ENCODE peak calls at places on chromosomes 1 and 21, in seven cellular contexts. One of them, this sample, is unnamed.

GRCh38 chr1:218217040-218217439 is 68.1 kb upstream of the RRP15 start:
- DNase-seq in lung: no peak
- DNase-seq in heart right ventricle: no peak
- DNase-seq in small intestine: no peak
- DNase-seq in pancreas: no peak
- DNase-seq in endodermal cell: no peak
- DNase-seq in A673: no peak
- DNase-seq in this sample: no peak

GRCh38 chr1:115173151-115173550 is 83.8 kb upstream of the TSPAN2 start:
- DNase-seq in lung: no peak
- DNase-seq in heart right ventricle: no peak
- DNase-seq in small intestine: no peak
- DNase-seq in pancreas: no peak
- DNase-seq in endodermal cell: no peak
- DNase-seq in A673: no peak
- DNase-seq in this sample: no peak

GRCh38 chr1:86169625-86170024 is 13.1 kb upstream of the COL24A1 start:
- DNase-seq in lung: no peak
- DNase-seq in heart right ventricle: no peak
- DNase-seq in small intestine: no peak
- DNase-seq in pancreas: no peak
- DNase-seq in endodermal cell: no peak
- DNase-seq in A673: no peak
- DNase-seq in this sample: no peak

GRCh38 chr1:31394628-31395193 is 18.3 kb upstream of the SERINC2 start:
- DNase-seq in lung: peak; percentile 87
- DNase-seq in heart right ventricle: peak; percentile 82
- DNase-seq in small intestine: peak; percentile 90
- DNase-seq in pancreas: peak; percentile 93
- DNase-seq in endodermal cell: peak; percentile 99
- DNase-seq in A673: peak; percentile 87
- DNase-seq in this sample: peak; percentile 31

GRCh38 chr1:41319106-41319755 is 42.0 kb upstream of the FOXO6 start:
- DNase-seq in lung: no peak
- DNase-seq in heart right ventricle: no peak
- DNase-seq in small intestine: no peak
- DNase-seq in pancreas: no peak
- DNase-seq in endodermal cell: no peak
- DNase-seq in A673: no peak
- DNase-seq in this sample: no peak

GRCh38 chr21:43918385-43918947 is 53.4 kb downstream of the AGPAT3 start:
- DNase-seq in lung: no peak
- DNase-seq in heart right ventricle: no peak
- DNase-seq in small intestine: no peak
- DNase-seq in pancreas: no peak
- DNase-seq in endodermal cell: no peak
- DNase-seq in A673: no peak
- DNase-seq in this sample: no peak

GRCh38 chr21:27108228-27108627 is 141.3 kb upstream of the ADAMTS5 start:
- DNase-seq in lung: no peak
- DNase-seq in heart right ventricle: no peak
- DNase-seq in small intestine: no peak
- DNase-seq in pancreas: no peak
- DNase-seq in endodermal cell: no peak
- DNase-seq in A673: no peak
- DNase-seq in this sample: no peak

GRCh38 chr1:10490271-10490970 is 15.7 kb downstream of the PEX14 start:
- DNase-seq in lung: no peak
- DNase-seq in heart right ventricle: no peak
- DNase-seq in small intestine: no peak
- DNase-seq in pancreas: no peak
- DNase-seq in endodermal cell: no peak
- DNase-seq in A673: no peak
- DNase-seq in this sample: no peak

GRCh38 chr1:185400057-185400456 is 83.0 kb upstream of the IVNS1ABP start:
- DNase-seq in lung: no peak
- DNase-seq in heart right ventricle: no peak
- DNase-seq in small intestine: no peak
- DNase-seq in pancreas: no peak
- DNase-seq in endodermal cell: no peak
- DNase-seq in A673: no peak
- DNase-seq in this sample: no peak

GRCh38 chr1:27403065-27403726 is 10.8 kb downstream of the GPR3 start:
- DNase-seq in lung: peak; percentile 51
- DNase-seq in heart right ventricle: peak; percentile 73
- DNase-seq in small intestine: no peak
- DNase-seq in pancreas: no peak
- DNase-seq in endodermal cell: peak; percentile 85
- DNase-seq in A673: no peak
- DNase-seq in this sample: no peak

GRCh38 chr1:224203243-224204016 is 20.4 kb downstream of the DEGS1 start:
- DNase-seq in lung: no peak
- DNase-seq in heart right ventricle: peak; percentile 28
- DNase-seq in small intestine: peak; percentile 43
- DNase-seq in pancreas: no peak
- DNase-seq in endodermal cell: peak; percentile 87
- DNase-seq in A673: peak; percentile 32
- DNase-seq in this sample: no peak

GRCh38 chr1:184832517-184832916 is 77.9 kb upstream of the EDEM3 start:
- DNase-seq in lung: no peak
- DNase-seq in heart right ventricle: no peak
- DNase-seq in small intestine: no peak
- DNase-seq in pancreas: no peak
- DNase-seq in endodermal cell: no peak
- DNase-seq in A673: no peak
- DNase-seq in this sample: no peak

GRCh38 chr21:38330671-38331070 is 73.9 kb downstream of the KCNJ15 start:
- DNase-seq in lung: no peak
- DNase-seq in heart right ventricle: no peak
- DNase-seq in small intestine: no peak
- DNase-seq in pancreas: no peak
- DNase-seq in endodermal cell: no peak
- DNase-seq in A673: no peak
- DNase-seq in this sample: no peak

GRCh38 chr1:94298861-94299260 is 61.5 kb upstream of the ARHGAP29 start:
- DNase-seq in lung: no peak
- DNase-seq in heart right ventricle: no peak
- DNase-seq in small intestine: no peak
- DNase-seq in pancreas: no peak
- DNase-seq in endodermal cell: no peak
- DNase-seq in A673: no peak
- DNase-seq in this sample: no peak

GRCh38 chr1:5842700-5843099 is 149.5 kb downstream of the NPHP4 start:
- DNase-seq in lung: no peak
- DNase-seq in heart right ventricle: no peak
- DNase-seq in small intestine: no peak
- DNase-seq in pancreas: peak; percentile 23
- DNase-seq in endodermal cell: no peak
- DNase-seq in A673: no peak
- DNase-seq in this sample: no peak

GRCh38 chr1:5844442-5844841 is 147.8 kb downstream of the NPHP4 start:
- DNase-seq in lung: no peak
- DNase-seq in heart right ventricle: no peak
- DNase-seq in small intestine: no peak
- DNase-seq in pancreas: peak; percentile 14
- DNase-seq in endodermal cell: no peak
- DNase-seq in A673: no peak
- DNase-seq in this sample: no peak

GRCh38 chr1:5840551-5840914 is 151.7 kb downstream of the NPHP4 start:
- DNase-seq in lung: no peak
- DNase-seq in heart right ventricle: no peak
- DNase-seq in small intestine: no peak
- DNase-seq in pancreas: peak; percentile 27
- DNase-seq in endodermal cell: no peak
- DNase-seq in A673: no peak
- DNase-seq in this sample: no peak

GRCh38 chr1:5847013-5847654 is 145.1 kb downstream of the NPHP4 start:
- DNase-seq in lung: no peak
- DNase-seq in heart right ventricle: no peak
- DNase-seq in small intestine: no peak
- DNase-seq in pancreas: no peak
- DNase-seq in endodermal cell: peak; percentile 89
- DNase-seq in A673: peak; percentile 50
- DNase-seq in this sample: no peak

GRCh38 chr1:5843521-5844096 is 148.6 kb downstream of the NPHP4 start:
- DNase-seq in lung: no peak
- DNase-seq in heart right ventricle: no peak
- DNase-seq in small intestine: no peak
- DNase-seq in pancreas: peak; percentile 40
- DNase-seq in endodermal cell: no peak
- DNase-seq in A673: no peak
- DNase-seq in this sample: no peak
- H3K36me3 ChIP-seq in lung: no peaks in the 10 kb centered on the region
- H3K36me3 ChIP-seq in heart right ventricle: no peaks in the 10 kb centered on the region
- H3K36me3 ChIP-seq in small intestine: no peaks in the 10 kb centered on the region
- H3K36me3 ChIP-seq in pancreas: no peaks in the 10 kb centered on the region
- H3K36me3 ChIP-seq in endodermal cell: no peaks in the 10 kb centered on the region
- H3K36me3 ChIP-seq in A673: no peaks in the 10 kb centered on the region
- H3K36me3 ChIP-seq in this sample: no peaks in the 10 kb centered on the region

GRCh38 chr1:57848406-57848805 is 424.5 kb upstream of the DAB1 start:
- DNase-seq in lung: no peak
- DNase-seq in heart right ventricle: no peak
- DNase-seq in small intestine: no peak
- DNase-seq in pancreas: no peak
- DNase-seq in endodermal cell: no peak
- DNase-seq in A673: no peak
- DNase-seq in this sample: no peak

GRCh38 chr1:57844382-57844980 is 420.6 kb upstream of the DAB1 start:
- DNase-seq in lung: no peak
- DNase-seq in heart right ventricle: no peak
- DNase-seq in small intestine: no peak
- DNase-seq in pancreas: no peak
- DNase-seq in endodermal cell: no peak
- DNase-seq in A673: no peak
- DNase-seq in this sample: no peak

GRCh38 chr1:57850572-57850971 is 426.7 kb upstream of the DAB1 start:
- DNase-seq in lung: no peak
- DNase-seq in heart right ventricle: no peak
- DNase-seq in small intestine: no peak
- DNase-seq in pancreas: no peak
- DNase-seq in endodermal cell: no peak
- DNase-seq in A673: no peak
- DNase-seq in this sample: no peak

GRCh38 chr1:57843760-57844159 is 419.9 kb upstream of the DAB1 start:
- DNase-seq in lung: no peak
- DNase-seq in heart right ventricle: no peak
- DNase-seq in small intestine: no peak
- DNase-seq in pancreas: no peak
- DNase-seq in endodermal cell: no peak
- DNase-seq in A673: no peak
- DNase-seq in this sample: no peak

DNA sequence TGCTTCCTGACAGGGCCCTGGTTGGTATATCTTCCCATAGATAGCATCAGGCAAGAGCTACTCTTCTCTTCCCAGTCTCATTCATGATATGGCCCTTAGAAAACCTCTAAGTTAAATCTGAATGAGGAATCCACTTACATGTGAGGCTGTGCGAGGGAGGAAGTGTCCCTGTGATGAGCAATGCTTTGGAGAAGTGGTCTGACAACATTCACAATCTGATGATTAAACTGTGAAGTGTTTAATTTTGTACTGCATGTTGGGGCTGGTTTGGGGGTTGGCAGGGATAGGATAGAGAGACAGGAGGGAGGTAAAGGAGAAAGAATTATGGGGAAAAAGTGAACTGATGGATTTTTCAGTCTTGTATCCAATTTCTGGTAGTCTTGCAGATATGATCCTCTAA is 421.2 kb upstream of the DAB1 start:
- DNase-seq in lung: no peak
- DNase-seq in heart right ventricle: no peak
- DNase-seq in small intestine: no peak
- DNase-seq in pancreas: no peak
- DNase-seq in endodermal cell: no peak
- DNase-seq in A673: no peak
- DNase-seq in this sample: no peak
- H3K4me3 ChIP-seq in lung: no peak overlapping the region
- H3K4me3 ChIP-seq in heart right ventricle: no peak overlapping the region
- H3K4me3 ChIP-seq in small intestine: no peak overlapping the region
- H3K4me3 ChIP-seq in pancreas: no peak overlapping the region
- H3K4me3 ChIP-seq in endodermal cell: no peak overlapping the region
- H3K4me3 ChIP-seq in A673: no peak overlapping the region
- H3K4me3 ChIP-seq in this sample: no peak overlapping the region

GRCh38 chr1:147753084-147753483 is 7.3 kb downstream of the GJA5 start:
- DNase-seq in lung: no peak
- DNase-seq in heart right ventricle: no peak
- DNase-seq in small intestine: no peak
- DNase-seq in pancreas: no peak
- DNase-seq in endodermal cell: peak; percentile 53
- DNase-seq in A673: no peak
- DNase-seq in this sample: no peak
- H3K36me3 ChIP-seq in lung: no peaks in the 10 kb centered on the region
- H3K36me3 ChIP-seq in heart right ventricle: no peaks in the 10 kb centered on the region
- H3K36me3 ChIP-seq in small intestine: no peaks in the 10 kb centered on the region
- H3K36me3 ChIP-seq in pancreas: no peaks in the 10 kb centered on the region
- H3K36me3 ChIP-seq in endodermal cell: no peaks in the 10 kb centered on the region
- H3K36me3 ChIP-seq in A673: no peaks in the 10 kb centered on the region
- H3K36me3 ChIP-seq in this sample: no peaks in the 10 kb centered on the region

GRCh38 chr1:154190550-154190949 is 1.4 kb downstream of the TPM3 start:
- DNase-seq in lung: no peak
- DNase-seq in heart right ventricle: no peak
- DNase-seq in small intestine: no peak
- DNase-seq in pancreas: no peak
- DNase-seq in endodermal cell: no peak
- DNase-seq in A673: no peak
- DNase-seq in this sample: no peak
- H3K4me3 ChIP-seq in lung: no peak overlapping the region
- H3K4me3 ChIP-seq in heart right ventricle: no peak overlapping the region
- H3K4me3 ChIP-seq in small intestine: no peak overlapping the region
- H3K4me3 ChIP-seq in pancreas: no peak overlapping the region
- H3K4me3 ChIP-seq in endodermal cell: no peak overlapping the region
- H3K4me3 ChIP-seq in A673: no peak overlapping the region
- H3K4me3 ChIP-seq in this sample: no peak overlapping the region

DNA sequence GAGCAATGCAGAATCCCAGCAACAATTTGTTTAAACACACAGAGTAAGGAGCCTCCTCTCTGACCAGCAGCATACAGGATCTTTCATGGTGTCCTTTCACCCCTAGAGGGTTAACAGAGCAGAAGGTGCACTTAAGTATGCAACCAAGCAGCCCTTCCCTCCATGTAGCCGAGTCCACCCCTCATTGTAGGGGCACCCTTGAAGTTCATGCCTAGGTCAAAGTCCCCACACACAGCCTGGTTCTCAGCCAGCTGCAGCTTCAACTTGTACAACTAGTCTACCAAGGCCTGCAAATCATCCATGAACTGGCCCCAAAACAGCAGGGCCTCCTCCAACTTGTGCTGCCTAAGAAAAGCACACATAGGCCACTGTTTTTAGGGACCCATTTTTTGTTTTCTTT is 7.0 kb upstream of the BMP8B start:
- DNase-seq in lung: no peak
- DNase-seq in heart right ventricle: no peak
- DNase-seq in small intestine: no peak
- DNase-seq in pancreas: no peak
- DNase-seq in endodermal cell: no peak
- DNase-seq in A673: no peak
- DNase-seq in this sample: no peak
- H3K36me3 ChIP-seq in lung: no peaks in the 10 kb centered on the region
- H3K36me3 ChIP-seq in heart right ventricle: no peaks in the 10 kb centered on the region
- H3K36me3 ChIP-seq in small intestine: no peaks in the 10 kb centered on the region
- H3K36me3 ChIP-seq in pancreas: no peaks in the 10 kb centered on the region
- H3K36me3 ChIP-seq in endodermal cell: no peaks in the 10 kb centered on the region
- H3K36me3 ChIP-seq in A673: no peaks in the 10 kb centered on the region
- H3K36me3 ChIP-seq in this sample: no peaks in the 10 kb centered on the region

This sample was measured in effector memory CD4-positive, alpha-beta T cell.